ENCODE peak calls at places on chromosome 11, in nine cellular contexts. C is HCT116, H is sigmoid colon, K is DND-41, U is fibroblast of the aortic adventitia, O is neural crest cell, R is cardiac fibroblast, J is H9, D is MCF 10A. S is an unnamed sample.

GRCh38 chr11:121630041-121630440 is 177.3 kb upstream of the SORL1-AS1 start:
- DNase-seq in R (peak), H (no peak), K (no peak), O (no peak), D (peak), J (no peak), C (no peak), U (peak), S (no peak)

GRCh38 chr11:67664696-67665536 is 9.5 kb downstream of the ALDH3B2 start:
- DNase-seq in D (no peak), U (no peak), C (no peak), O (no peak), H (no peak), K (no peak), R (no peak), J (no peak), S (no peak)

GRCh38 chr11:19679952-19680823 is 32.4 kb upstream of the NAV2 start:
- DNase-seq in R (peak), K (no peak), D (peak), J (peak), C (peak), U (peak), O (no peak), H (peak), S (no peak)

GRCh38 chr11:25928076-25928475 is 403.9 kb upstream of the ANO3 start:
- DNase-seq in H (no peak), O (no peak), U (no peak), R (no peak), D (no peak), K (no peak), C (no peak), J (no peak), S (no peak)

GRCh38 chr11:95150977-95151684 is 61.5 kb downstream of the ENDOD1 start:
- DNase-seq in K (peak), C (peak), O (peak), R (peak), H (peak), U (peak), D (peak), J (peak), S (peak)

GRCh38 chr11:26985941-26986340 is 8.0 kb upstream of the FIBIN start:
- DNase-seq in J (no peak), K (no peak), H (no peak), C (no peak), O (no peak), R (peak), D (no peak), U (peak), S (no peak)

GRCh38 chr11:103703437-103703836 is 333.0 kb upstream of the DDI1 start:
- DNase-seq in O (no peak), R (no peak), D (no peak), J (no peak), C (no peak), K (no peak), H (no peak), U (no peak), S (no peak)

GRCh38 chr11:72293391-72293790 is 49.4 kb upstream of the PHOX2A start:
- DNase-seq in H (no peak), K (no peak), U (no peak), J (no peak), R (no peak), O (no peak), C (no peak), D (no peak), S (no peak)

GRCh38 chr11:129960216-129961214 is 42.1 kb downstream of the PRDM10 start:
- DNase-seq in O (no peak), H (no peak), K (no peak), D (peak), C (peak), U (peak), R (peak), J (no peak), S (peak)

GRCh38 chr11:118435233-118435892 is 929 bp upstream of the KMT2A start:
- DNase-seq in H (peak), C (peak), D (no peak), J (peak), K (peak), R (peak), U (peak), O (peak), S (peak)

GRCh38 chr11:118434123-118434552 is 2.2 kb upstream of the KMT2A start:
- DNase-seq in C (no peak), D (no peak), R (peak), O (no peak), K (no peak), H (no peak), J (no peak), U (peak), S (no peak)

GRCh38 chr11:118427707-118428106 is 8.6 kb upstream of the KMT2A start:
- DNase-seq in K (no peak), J (no peak), O (no peak), R (no peak), C (no peak), U (no peak), H (no peak), D (no peak), S (no peak)

GRCh38 chr11:118434553-118435232 is 1.6 kb upstream of the KMT2A start:
- DNase-seq in H (peak), R (peak), K (peak), J (peak), D (no peak), C (no peak), O (peak), U (peak), S (peak)

DNA sequence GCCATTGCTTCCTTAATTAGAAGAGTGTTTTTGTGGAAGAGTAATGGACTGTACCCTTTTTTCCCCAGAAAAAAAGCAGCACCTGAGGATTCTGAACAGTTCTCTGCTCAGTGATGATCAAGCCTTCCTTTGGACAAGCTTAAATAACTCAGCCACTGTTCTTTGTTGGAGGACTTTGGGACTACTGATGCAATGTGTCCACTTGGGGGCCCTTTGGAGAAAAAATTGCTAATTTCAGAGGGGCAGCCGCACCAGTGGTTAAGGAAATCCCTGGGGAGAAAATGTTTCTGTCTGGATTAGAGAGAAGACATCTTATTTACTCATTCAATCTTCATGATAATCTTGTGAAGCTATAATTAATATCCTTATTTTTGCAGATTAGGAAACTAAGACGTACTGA is 5.3 kb upstream of the KMT2A start:
- DNase-seq in K (no peak), O (no peak), H (no peak), D (no peak), U (no peak), C (no peak), J (no peak), R (no peak), S (no peak)
- TF ChIP-seq CTCF in K (no peak), O (no peak), H (no peak), D (no peak), U (no peak), C (no peak), J (no peak), R (peak), S (no peak)

GRCh38 chr11:36948445-36949171 is 350.6 kb upstream of the RAG2 start:
- DNase-seq in U (no peak), D (no peak), R (no peak), H (no peak), C (no peak), O (no peak), J (no peak), K (no peak), S (no peak)

DNA sequence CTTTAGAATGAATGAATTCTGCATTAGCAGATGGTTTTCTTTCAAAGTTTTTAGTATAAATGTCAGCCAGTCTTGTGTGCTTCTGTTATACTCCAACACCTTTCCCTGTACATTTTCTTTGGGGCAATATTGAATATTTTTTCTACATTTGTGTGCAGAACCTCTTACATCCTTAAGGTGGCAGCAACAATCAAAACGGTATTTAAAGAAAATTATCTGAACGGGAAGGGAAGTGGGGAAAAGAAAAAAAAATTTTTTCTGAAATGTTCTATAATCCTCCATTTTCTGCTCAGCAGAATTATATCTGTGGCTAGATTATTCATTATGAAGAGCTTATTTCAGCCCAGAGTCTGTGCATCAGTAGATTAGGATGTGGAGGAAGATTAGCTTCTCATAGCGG is 347.3 kb upstream of the RAG2 start:
- DNase-seq in H (no peak), U (peak), J (no peak), R (peak), D (peak), O (no peak), C (no peak), K (no peak), S (no peak)
- TF ChIP-seq CTCF in H (no peak), U (peak), J (peak), R (peak), D (peak), O (peak), C (peak), K (peak), S (peak)

GRCh38 chr11:68852628-68853027 is 10.9 kb upstream of the CPT1A start:
- DNase-seq in J (no peak), C (no peak), U (no peak), H (no peak), O (no peak), K (no peak), R (no peak), D (no peak), S (no peak)

GRCh38 chr11:68854273-68854958 is 12.7 kb upstream of the CPT1A start:
- DNase-seq in J (no peak), D (no peak), U (no peak), C (no peak), K (no peak), R (no peak), H (no peak), O (no peak), S (peak)

GRCh38 chr11:68857037-68857586 is 15.4 kb upstream of the CPT1A start:
- DNase-seq in R (no peak), H (no peak), J (no peak), K (no peak), C (no peak), U (no peak), O (no peak), D (no peak), S (no peak)

GRCh38 chr11:68859123-68859522 is 17.4 kb upstream of the CPT1A start:
- DNase-seq in U (no peak), C (no peak), D (no peak), O (no peak), J (no peak), R (no peak), H (no peak), K (no peak), S (no peak)

GRCh38 chr11:68855205-68855978 is 13.7 kb upstream of the CPT1A start:
- DNase-seq in H (no peak), R (peak), J (peak), U (no peak), O (no peak), C (no peak), K (no peak), D (no peak), S (peak)
- TF ChIP-seq CTCF in H (no peak), R (no peak), J (peak), U (no peak), O (peak), C (no peak), K (no peak), D (no peak), S (no peak)

GRCh38 chr11:7694953-7695271 is 11.4 kb downstream of the OVCH2 start:
- DNase-seq in C (no peak), U (no peak), O (no peak), D (no peak), K (no peak), J (no peak), R (no peak), H (no peak), S (no peak)
- TF ChIP-seq CTCF in C (no peak), U (no peak), O (no peak), D (no peak), K (no peak), J (no peak), R (no peak), H (no peak), S (no peak)

DNA sequence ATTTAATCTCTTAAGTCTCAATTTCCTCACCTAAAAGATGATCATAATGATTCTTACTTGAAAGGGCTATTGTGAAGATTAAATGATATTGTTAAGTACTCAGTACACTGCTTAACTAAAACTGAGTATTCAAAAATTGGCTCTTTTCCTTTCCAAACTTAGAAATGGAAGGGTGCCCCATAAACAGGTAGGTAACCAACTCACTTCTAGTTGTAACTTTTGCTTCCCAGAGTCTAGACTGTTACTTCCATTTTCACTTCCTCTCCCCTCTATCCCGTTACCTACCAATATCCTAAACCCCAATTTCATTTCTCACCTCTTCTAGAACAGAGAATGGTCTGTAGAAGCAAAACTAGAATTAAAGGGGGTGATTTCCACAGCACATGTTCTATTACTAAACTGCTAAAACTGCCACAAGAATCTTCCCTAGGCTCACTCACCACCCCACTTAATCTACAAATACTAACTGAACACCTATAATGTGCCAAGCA is 50.0 kb downstream of the RRAS2 start:
- DNase-seq in K (no peak), D (no peak), O (no peak), U (no peak), H (no peak), R (no peak), J (no peak), C (no peak), S (no peak)
- TF ChIP-seq CTCF in K (no peak), D (no peak), O (no peak), U (no peak), H (no peak), R (no peak), J (no peak), C (no peak), S (no peak)